ENCODE peak calls at places on chromosomes 11 and 22, in nine cellular contexts. W, O, J, F, V, K, X, E and I are unnamed samples.

GRCh38 chr11:33869511-33870422 is 22.1 kb downstream of the LMO2 start:
- DNase-seq in F (peak), V (no peak), E (peak), J (no peak), K (peak), X (peak), O (no peak), W (peak), I (peak)

GRCh38 chr11:126718319-126718718 is 282.3 kb downstream of the KIRREL3 start:
- DNase-seq in O (no peak), W (no peak), J (no peak), E (no peak), K (no peak), V (no peak), X (no peak), F (no peak), I (no peak)

GRCh38 chr11:118658372-118659313 is 20.8 kb downstream of the TREH start:
- DNase-seq in O (no peak), F (peak), X (no peak), E (no peak), J (no peak), K (peak), V (no peak), W (peak), I (no peak)

GRCh38 chr11:69684651-69685050 is 9.5 kb upstream of the LTO1 start:
- DNase-seq in X (no peak), W (no peak), V (no peak), J (no peak), K (no peak), E (no peak), F (no peak), O (no peak), I (no peak)

GRCh38 chr22:43537019-43537585 is 125.3 kb downstream of the MPPED1 start:
- DNase-seq in O (no peak), W (no peak), V (peak), F (no peak), X (no peak), J (no peak), E (peak), K (no peak), I (no peak)

GRCh38 chr11:46356911-46357482 is 9.7 kb downstream of the DGKZ start:
- DNase-seq in W (no peak), F (peak), J (no peak), X (no peak), V (no peak), O (no peak), E (no peak), K (no peak), I (peak)

GRCh38 chr11:60679879-60680278 is 19.5 kb upstream of the MS4A8 start:
- DNase-seq in O (no peak), X (no peak), K (no peak), V (no peak), F (no peak), J (no peak), W (no peak), E (no peak), I (no peak)

GRCh38 chr22:18022851-18023250 is 1.5 kb downstream of the MICAL3 start:
- DNase-seq in V (no peak), F (no peak), W (no peak), J (no peak), X (no peak), K (no peak), O (no peak), E (no peak), I (no peak)

GRCh38 chr11:9150501-9150900 is 59.1 kb upstream of the SCUBE2 start:
- DNase-seq in F (peak), W (no peak), E (no peak), J (no peak), K (no peak), X (no peak), V (no peak), O (no peak), I (no peak)

GRCh38 chr11:130344846-130345245 is 30.1 kb upstream of the ZBTB44 start:
- DNase-seq in X (no peak), F (no peak), O (no peak), V (no peak), J (no peak), E (no peak), K (no peak), W (no peak), I (no peak)

GRCh38 chr11:69215216-69215615 is 59.5 kb downstream of the SMIM38 start:
- DNase-seq in X (no peak), E (no peak), W (peak), K (no peak), F (no peak), V (no peak), O (no peak), J (no peak), I (no peak)

GRCh38 chr11:78802058-78802633 is 227.5 kb upstream of the NARS2 start:
- DNase-seq in W (no peak), X (no peak), K (no peak), J (no peak), E (no peak), F (peak), V (no peak), O (no peak), I (no peak)

GRCh38 chr22:29166180-29166579 is 39.5 kb upstream of the EMID1 start:
- DNase-seq in V (no peak), X (no peak), F (no peak), J (no peak), W (no peak), K (no peak), O (no peak), E (no peak), I (no peak)

GRCh38 chr11:85595285-85595884 is 31.8 kb downstream of the DLG2 start:
- DNase-seq in X (peak), J (peak), O (peak), V (peak), E (no peak), K (no peak), W (no peak), F (peak), I (no peak)

GRCh38 chr11:90874281-90874680 is 651.4 kb upstream of the CHORDC1 start:
- DNase-seq in K (no peak), W (no peak), F (no peak), J (no peak), X (no peak), V (no peak), O (no peak), E (no peak), I (no peak)

GRCh38 chr11:70697701-70698100 is 299.4 kb downstream of the CTTN start:
- DNase-seq in E (no peak), W (no peak), K (no peak), X (no peak), F (no peak), V (no peak), O (no peak), J (no peak), I (no peak)

GRCh38 chr11:12017243-12017678 is 8.8 kb upstream of the DKK3 start:
- DNase-seq in F (peak), W (no peak), O (no peak), X (no peak), J (no peak), E (no peak), V (no peak), K (no peak), I (no peak)

GRCh38 chr11:47106839-47107520 is 69.7 kb downstream of the ARFGAP2 start:
- DNase-seq in K (no peak), J (no peak), O (no peak), E (no peak), W (no peak), V (no peak), X (no peak), F (no peak), I (no peak)

DNA sequence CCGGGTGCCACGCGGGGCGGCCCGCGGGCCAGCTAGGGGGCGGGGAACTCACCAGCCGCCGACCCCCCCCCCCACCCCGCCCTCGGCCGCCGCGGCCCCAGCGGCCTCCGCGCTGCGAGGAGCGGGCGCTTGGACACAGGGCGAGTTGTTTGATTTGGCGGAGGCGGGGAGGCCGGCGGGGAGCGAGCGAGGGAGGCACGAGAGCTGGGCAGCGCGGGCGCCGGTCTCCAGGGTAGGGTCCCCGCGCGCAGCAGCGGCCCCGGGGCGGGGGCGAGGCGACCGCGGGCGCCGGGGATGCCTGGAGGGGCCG is 64.3 kb downstream of the NAV2 start:
- DNase-seq in E (no peak), J (no peak), W (peak), X (peak), O (no peak), V (no peak), K (peak), F (no peak), I (no peak)
- H3K27ac ChIP-seq in E (no peak), J (no peak), W (no peak), X (no peak), O (peak), V (no peak), K (no peak), F (no peak), I (no peak)

GRCh38 chr11:30960387-30960992 is 374.3 kb upstream of the MPPED2 start:
- DNase-seq in F (peak), K (no peak), E (peak), O (no peak), X (peak), J (peak), V (peak), W (no peak), I (no peak)
- TF ChIP-seq CTCF in F (peak), K (no peak), E (peak), O (peak), X (peak), J (peak), V (peak), W (peak), I (peak)

DNA sequence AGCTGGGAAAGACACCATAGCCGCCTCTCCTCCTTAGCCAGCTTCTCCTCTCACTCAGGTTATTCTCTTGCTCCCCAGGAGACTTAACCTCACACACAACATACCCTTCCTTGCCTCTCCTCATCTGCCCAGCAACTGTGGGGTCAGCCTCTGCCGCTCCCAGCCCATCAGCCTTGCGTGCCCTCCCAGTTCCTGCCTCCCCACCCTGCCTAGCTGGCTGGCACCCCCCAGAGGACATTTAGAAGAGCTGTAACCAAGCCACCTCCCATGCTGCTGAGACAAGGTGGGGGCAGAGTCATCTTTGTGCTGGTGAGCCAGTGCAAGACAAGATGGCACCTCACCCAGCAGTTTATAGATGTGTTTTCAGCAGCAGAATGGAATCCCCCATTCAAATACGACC is 38.2 kb downstream of the TOM1 start:
- DNase-seq in J (no peak), K (no peak), F (no peak), V (no peak), O (no peak), E (peak), W (peak), X (no peak), I (no peak)
- H3K27ac ChIP-seq in J (no peak), K (no peak), F (no peak), V (no peak), O (no peak), E (no peak), W (no peak), X (no peak), I (no peak)

GRCh38 chr11:132941761-132942160 is 590.5 kb downstream of the OPCML start:
- DNase-seq in K (no peak), X (no peak), E (no peak), F (no peak), W (no peak), V (no peak), O (no peak), J (no peak), I (no peak)

GRCh38 chr11:132941024-132941646 is 591.2 kb downstream of the OPCML start:
- DNase-seq in W (no peak), F (peak), E (no peak), O (no peak), K (no peak), J (no peak), X (peak), V (no peak), I (peak)

GRCh38 chr11:132943325-132943736 is 589.0 kb downstream of the OPCML start:
- DNase-seq in F (no peak), W (no peak), O (no peak), X (no peak), E (no peak), K (no peak), J (no peak), V (no peak), I (no peak)

GRCh38 chr11:132943737-132944556 is 588.4 kb downstream of the OPCML start:
- DNase-seq in J (no peak), E (no peak), V (no peak), W (peak), X (peak), F (no peak), K (no peak), O (no peak), I (no peak)

DNA sequence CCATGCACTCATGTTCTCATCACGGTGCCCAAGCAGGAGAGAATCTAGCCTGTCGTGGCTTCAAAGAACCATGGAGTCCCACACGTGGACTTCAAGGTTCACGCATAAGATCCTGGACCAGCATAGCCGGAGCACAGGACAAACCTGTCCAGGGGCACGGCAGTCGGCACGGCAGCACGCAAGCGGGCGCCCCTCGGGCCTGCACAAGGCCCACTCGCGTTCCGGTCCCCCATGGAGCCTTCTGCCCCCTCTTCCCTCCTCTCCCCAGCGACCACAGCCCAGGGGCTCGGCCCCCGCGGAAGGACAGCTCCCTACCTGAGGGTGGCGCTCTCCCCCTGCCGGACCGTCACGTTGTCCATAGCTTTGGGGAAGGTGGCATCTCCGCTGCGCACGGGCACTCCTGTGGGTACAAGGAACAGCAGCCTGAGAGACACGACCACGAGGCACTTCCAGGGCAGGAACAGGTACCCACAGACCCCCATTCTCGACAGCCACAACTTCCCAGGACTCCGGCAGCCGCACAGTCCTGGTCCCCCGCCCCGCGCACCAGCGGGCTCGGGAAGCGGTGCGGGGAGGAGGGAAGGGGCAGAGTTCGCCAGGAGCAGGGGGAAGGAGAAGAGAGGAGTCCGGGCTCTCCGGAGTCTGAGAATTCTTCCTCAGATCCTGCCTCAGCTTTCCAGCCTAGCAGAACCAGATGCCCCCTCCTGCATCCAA is 589.5 kb downstream of the OPCML start:
- DNase-seq in X (peak), J (no peak), V (no peak), F (no peak), E (peak), O (no peak), K (no peak), W (peak), I (no peak)
- TF ChIP-seq CTCF in X (peak), J (no peak), V (no peak), F (no peak), E (peak), O (no peak), K (no peak), W (peak), I (no peak)

GRCh38 chr11:29773656-29774264 is 243.1 kb downstream of the KCNA4 start:
- DNase-seq in O (no peak), X (no peak), J (no peak), K (no peak), W (no peak), F (peak), E (no peak), V (no peak), I (no peak)
- H3K27ac ChIP-seq in O (no peak), X (no peak), J (no peak), K (no peak), W (no peak), F (peak), E (no peak), V (no peak), I (no peak)

GRCh38 chr11:71962428-71963038 is 33.7 kb downstream of the RNF121 start:
- DNase-seq in V (no peak), W (no peak), O (no peak), K (no peak), J (no peak), E (no peak), X (no peak), F (peak), I (peak)
- TF ChIP-seq CTCF in V (no peak), W (no peak), O (no peak), K (no peak), J (no peak), E (no peak), X (no peak), F (no peak), I (no peak)

GRCh38 chr22:21958360-21959273 is 6.0 kb upstream of the PPM1F start:
- DNase-seq in V (no peak), K (no peak), E (no peak), X (no peak), F (no peak), J (no peak), O (no peak), W (no peak), I (no peak)

GRCh38 chr22:21961886-21962654 is 9.4 kb upstream of the PPM1F start:
- DNase-seq in O (peak), X (no peak), E (no peak), K (no peak), W (no peak), J (no peak), V (no peak), F (peak), I (no peak)

GRCh38 chr22:21961127-21961867 is 8.6 kb upstream of the PPM1F start:
- DNase-seq in J (no peak), O (no peak), F (no peak), E (no peak), K (no peak), X (no peak), W (no peak), V (no peak), I (no peak)

GRCh38 chr22:21959274-21960074 is 6.8 kb upstream of the PPM1F start:
- DNase-seq in K (no peak), O (no peak), W (no peak), V (no peak), J (no peak), F (no peak), E (no peak), X (no peak), I (no peak)

GRCh38 chr22:21960200-21961126 is 7.8 kb upstream of the PPM1F start:
- DNase-seq in O (no peak), J (no peak), V (no peak), X (no peak), F (no peak), K (no peak), E (no peak), W (no peak), I (no peak)
- H3K27ac ChIP-seq in O (no peak), J (no peak), V (no peak), X (no peak), F (no peak), K (no peak), E (no peak), W (no peak), I (no peak)

DNA sequence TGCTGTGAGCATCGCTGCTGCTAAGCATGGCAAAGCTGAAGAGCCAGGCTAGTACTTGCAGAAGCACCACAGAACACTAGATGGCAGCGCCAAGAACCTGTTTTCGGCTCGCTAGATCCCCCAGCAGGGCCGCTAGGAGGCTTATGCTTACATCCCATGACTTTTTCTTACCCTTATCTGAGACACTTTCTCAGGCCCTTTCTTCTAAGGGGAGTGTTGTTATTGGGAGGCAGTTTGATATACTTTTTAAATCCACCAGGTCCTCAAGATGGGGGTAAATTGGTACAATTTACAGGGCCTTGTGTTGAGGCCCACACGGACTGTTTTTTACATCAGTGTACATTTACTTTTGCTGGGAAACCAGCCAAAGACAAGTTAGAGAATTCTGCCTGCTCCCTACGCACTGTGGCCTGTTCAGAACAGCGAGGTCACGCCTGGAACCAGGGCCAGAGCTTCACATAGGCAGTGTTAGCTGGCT is 4.0 kb downstream of the TRIM6 start:
- DNase-seq in E (peak), O (no peak), X (peak), F (peak), V (peak), K (peak), W (peak), J (peak), I (peak)
- TF ChIP-seq CTCF in E (peak), O (peak), X (peak), F (peak), V (peak), K (no peak), W (peak), J (peak), I (peak)

GRCh38 chr22:31341386-31342088 is 4.6 kb downstream of the PATZ1 start:
- DNase-seq in O (no peak), E (no peak), F (no peak), J (no peak), W (no peak), K (no peak), V (no peak), X (no peak), I (no peak)
- H3K27ac ChIP-seq in O (no peak), E (no peak), F (no peak), J (no peak), W (no peak), K (no peak), V (peak), X (no peak), I (no peak)